ENCODE peak calls at places on chromosomes 7 and 10, in eight cellular contexts. T is RWPE2; F is effector memory CD4-positive, alpha-beta T cell; I is SJSA1; Y is pancreas; E is CD8-positive, alpha-beta T cell; J is adrenal gland; U is lung. L is an unnamed sample. For H3K4me1, the result is how much of the 10 kb centered on the place peaks cover.

GRCh38 chr10:132388901-132389630 is 7.9 kb upstream of the PWWP2B start:
- DNase-seq in T (peak), F (no peak), I (no peak), Y (peak), E (peak), J (peak), U (no peak), L (no peak)

GRCh38 chr7:128827248-128827958 is 2.8 kb upstream of the FLNC start:
- DNase-seq in T (no peak), F (no peak), I (peak), Y (no peak), E (no peak), J (peak), U (no peak), L (peak)

GRCh38 chr7:100773491-100773890 is 40.1 kb downstream of the ZAN start:
- DNase-seq in T (no peak), F (no peak), I (no peak), Y (no peak), E (no peak), J (no peak), U (no peak), L (no peak)

GRCh38 chr7:106768324-106768751 is 96.7 kb upstream of the PIK3CG start:
- DNase-seq in T (no peak), F (no peak), I (peak), Y (no peak), E (no peak), J (no peak), U (no peak), L (no peak)

GRCh38 chr7:45065031-45065995 is 23.5 kb downstream of the NACAD start:
- DNase-seq in T (no peak), F (no peak), I (no peak), Y (no peak), E (no peak), J (peak), U (no peak), L (no peak)

GRCh38 chr7:19117081-19117869 is at the start of gene TWIST1:
- DNase-seq in T (no peak), F (no peak), I (peak), Y (no peak), E (no peak), J (peak), U (no peak), L (no peak)

GRCh38 chr10:99765672-99766071 is 16.8 kb upstream of the ABCC2 start:
- DNase-seq in T (no peak), F (no peak), I (no peak), Y (no peak), E (no peak), J (no peak), U (no peak), L (no peak)

GRCh38 chr7:135672560-135673359 is 10.4 kb downstream of the STMP1 start:
- DNase-seq in T (no peak), F (no peak), I (peak), Y (no peak), E (no peak), J (peak), U (no peak), L (no peak)

GRCh38 chr10:88256013-88256680 is 327.0 kb downstream of the RNLS start:
- DNase-seq in T (no peak), F (no peak), I (no peak), Y (no peak), E (no peak), J (peak), U (no peak), L (peak)

GRCh38 chr7:70654979-70655378 is 477.0 kb upstream of the GALNT17 start:
- DNase-seq in T (no peak), F (no peak), I (no peak), Y (no peak), E (no peak), J (peak), U (no peak), L (no peak)

GRCh38 chr7:127976056-127976455 is 55.2 kb downstream of the LRRC4 start:
- DNase-seq in T (no peak), F (no peak), I (no peak), Y (no peak), E (no peak), J (no peak), U (no peak), L (no peak)

GRCh38 chr10:132959296-132959961 is 17.1 kb upstream of the CFAP46 start:
- DNase-seq in T (no peak), F (no peak), I (no peak), Y (no peak), E (no peak), J (no peak), U (no peak), L (no peak)

GRCh38 chr10:73991846-73992245 is 6.1 kb upstream of the VCL start:
- DNase-seq in T (no peak), F (peak), I (no peak), Y (no peak), E (peak), J (peak), U (peak), L (peak)

GRCh38 chr10:122308487-122309141 is 37.5 kb downstream of the BTBD16 start:
- DNase-seq in T (no peak), F (no peak), I (no peak), Y (no peak), E (no peak), J (no peak), U (no peak), L (no peak)

GRCh38 chr7:48140001-48140681 is 31.1 kb upstream of the ABCA13 start:
- DNase-seq in T (no peak), F (no peak), I (peak), Y (no peak), E (no peak), J (no peak), U (no peak), L (no peak)

GRCh38 chr7:139683137-139683871 is 94.5 kb downstream of the HIPK2 start:
- DNase-seq in T (no peak), F (no peak), I (peak), Y (no peak), E (no peak), J (no peak), U (no peak), L (no peak)

GRCh38 chr10:129547583-129547982 is 80.5 kb downstream of the MGMT start:
- DNase-seq in T (no peak), F (no peak), I (no peak), Y (no peak), E (no peak), J (no peak), U (no peak), L (no peak)

GRCh38 chr7:52017802-52018679 is 701.4 kb upstream of the COBL start:
- DNase-seq in T (no peak), F (no peak), I (peak), Y (no peak), E (no peak), J (peak), U (no peak), L (no peak)

GRCh38 chr7:27172388-27172774 is 1.7 kb downstream of the HOXA10 start:
- DNase-seq in T (peak), F (no peak), I (no peak), Y (peak), E (no peak), J (no peak), U (no peak), L (peak)

GRCh38 chr10:86440874-86441838 is 74.6 kb upstream of the GRID1 start:
- DNase-seq in T (no peak), F (no peak), I (peak), Y (no peak), E (no peak), J (peak), U (no peak), L (no peak)

GRCh38 chr7:133530682-133531081 is 277.8 kb downstream of the EXOC4 start:
- DNase-seq in T (no peak), F (no peak), I (no peak), Y (no peak), E (no peak), J (no peak), U (no peak), L (no peak)

GRCh38 chr7:112550468-112551060 is 69.8 kb downstream of the LSMEM1 start:
- DNase-seq in T (no peak), F (no peak), I (peak), Y (no peak), E (no peak), J (peak), U (no peak), L (no peak)

GRCh38 chr10:29177266-29177832 is 111.5 kb upstream of the LYZL1 start:
- DNase-seq in T (no peak), F (no peak), I (no peak), Y (no peak), E (no peak), J (no peak), U (no peak), L (no peak)

GRCh38 chr10:119208553-119208940 is 1.2 kb downstream of the GRK5 start:
- DNase-seq in T (no peak), F (no peak), I (peak), Y (no peak), E (no peak), J (no peak), U (no peak), L (no peak)

GRCh38 chr7:18087031-18087686 is 59.5 kb upstream of the PRPS1L1 start:
- DNase-seq in T (no peak), F (no peak), I (peak), Y (peak), E (no peak), J (no peak), U (no peak), L (no peak)

GRCh38 chr7:37440738-37441404 is 7.8 kb downstream of the ELMO1 start:
- DNase-seq in T (no peak), F (no peak), I (no peak), Y (no peak), E (peak), J (no peak), U (no peak), L (no peak)

GRCh38 chr7:156735861-156736260 is 95.3 kb downstream of the RNF32 start:
- DNase-seq in T (no peak), F (no peak), I (no peak), Y (no peak), E (no peak), J (no peak), U (no peak), L (no peak)

GRCh38 chr10:11105676-11106004 is 88.0 kb downstream of the CELF2 start:
- DNase-seq in T (no peak), F (no peak), I (no peak), Y (no peak), E (no peak), J (no peak), U (no peak), L (no peak)

GRCh38 chr7:741191-741671 is 14.2 kb upstream of the PRKAR1B start:
- DNase-seq in T (peak), F (no peak), I (no peak), Y (no peak), E (no peak), J (no peak), U (no peak), L (no peak)

GRCh38 chr10:117160567-117160966 is 22.5 kb upstream of the VAX1 start:
- DNase-seq in T (no peak), F (no peak), I (no peak), Y (no peak), E (no peak), J (no peak), U (no peak), L (no peak)

GRCh38 chr10:72462261-72462660 is 107.5 kb upstream of the DNAJB12 start:
- DNase-seq in T (no peak), F (no peak), I (no peak), Y (no peak), E (no peak), J (no peak), U (no peak), L (no peak)

DNA sequence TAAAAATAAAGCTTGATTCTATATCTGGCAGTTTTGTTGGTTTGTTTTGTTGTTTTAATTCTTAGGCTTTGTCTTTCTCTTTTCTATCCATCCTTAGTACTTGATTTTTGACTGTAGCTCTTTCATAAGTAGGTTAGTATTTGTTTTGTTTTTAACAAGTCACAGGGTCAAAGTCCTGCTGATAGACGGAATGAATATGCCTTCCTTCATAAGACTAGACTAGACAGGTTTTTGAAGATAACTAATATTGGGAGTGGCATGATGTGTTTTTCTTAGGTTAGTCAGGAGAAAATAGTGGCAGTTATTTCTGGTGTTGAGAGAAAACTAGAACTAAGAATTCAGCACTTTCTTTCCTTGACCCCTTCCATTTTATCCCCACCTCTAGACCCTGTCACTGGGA is 50.4 kb downstream of the CASD1 start:
- DNase-seq in T (no peak), F (no peak), I (no peak), Y (no peak), E (no peak), J (no peak), U (no peak), L (no peak)
- H3K4me1 ChIP-seq in T (under half), F (under half), I (under half), Y (under half), E (under half), J (under half), U (under half), L (under half)

GRCh38 chr7:145624618-145625017 is 492.0 kb upstream of the CNTNAP2 start:
- DNase-seq in T (no peak), F (no peak), I (no peak), Y (no peak), E (no peak), J (no peak), U (no peak), L (no peak)
- H3K4me1 ChIP-seq in T (under half), F (under half), I (under half), Y (under half), E (under half), J (under half), U (under half), L (under half)

DNA sequence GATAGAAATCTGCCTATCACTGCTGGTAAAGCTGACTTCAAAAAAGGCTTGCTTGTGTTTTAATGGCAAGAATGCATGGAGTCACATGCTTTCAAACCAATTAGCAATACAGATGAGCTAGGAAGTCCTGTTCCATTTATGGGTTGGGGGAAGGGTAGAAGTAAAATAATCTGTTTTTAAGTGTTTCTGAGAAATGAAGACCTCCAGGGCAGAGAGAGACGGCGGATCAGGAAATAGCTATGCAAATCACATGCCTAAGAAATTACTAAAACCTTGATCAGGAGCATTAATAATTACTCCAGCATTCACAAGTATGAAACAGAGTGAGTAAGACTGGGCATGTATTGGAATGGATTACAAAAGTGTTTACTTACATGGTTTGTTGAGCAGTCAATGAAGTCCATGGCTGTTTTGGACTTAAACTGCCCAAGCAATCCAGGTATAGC is 142.0 kb downstream of the ARID5B start:
- DNase-seq in T (no peak), F (no peak), I (peak), Y (no peak), E (no peak), J (no peak), U (no peak), L (no peak)
- H3K4me1 ChIP-seq in T (half or more), F (under half), I (half or more), Y (under half), E (under half), J (under half), U (under half), L (under half)

DNA sequence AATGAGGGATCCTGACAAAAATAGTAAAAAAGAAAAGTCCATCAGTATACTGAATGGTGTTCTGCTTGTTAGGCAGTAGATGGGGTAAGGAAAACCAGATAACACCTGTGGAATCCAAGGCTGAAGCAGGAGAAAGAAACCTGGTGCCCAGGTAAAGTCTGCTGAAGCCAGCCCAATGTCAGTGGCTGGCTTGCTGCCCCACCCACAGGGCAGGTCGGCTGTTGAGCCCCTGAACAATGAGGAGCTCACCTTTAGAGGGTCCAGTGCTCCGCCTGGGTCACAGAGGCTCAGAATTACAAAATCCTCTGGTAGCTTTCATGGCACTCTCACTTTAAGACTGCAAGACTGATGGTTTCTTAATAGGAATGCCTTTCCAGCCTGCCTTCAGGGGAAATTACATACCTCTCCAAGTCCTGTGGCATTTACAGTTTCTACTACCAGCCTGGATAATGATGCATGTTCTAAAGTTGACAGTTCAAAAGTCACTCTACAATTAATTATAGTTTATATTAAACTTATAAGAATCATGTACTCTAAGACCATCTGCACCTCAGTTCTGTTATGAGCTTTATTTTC is 23.8 kb downstream of the DHX32 start:
- DNase-seq in T (no peak), F (no peak), I (no peak), Y (no peak), E (no peak), J (no peak), U (no peak), L (no peak)
- H3K4me1 ChIP-seq in T (under half), F (under half), I (under half), Y (under half), E (under half), J (under half), U (under half), L (under half)

GRCh38 chr10:1517684-1518083 is 219.6 kb downstream of the ADARB2 start:
- DNase-seq in T (no peak), F (no peak), I (no peak), Y (no peak), E (no peak), J (no peak), U (no peak), L (no peak)

GRCh38 chr10:1516492-1517224 is 220.7 kb downstream of the ADARB2 start:
- DNase-seq in T (no peak), F (no peak), I (no peak), Y (no peak), E (no peak), J (no peak), U (no peak), L (no peak)

GRCh38 chr10:1515121-1515779 is 222.1 kb downstream of the ADARB2 start:
- DNase-seq in T (no peak), F (no peak), I (no peak), Y (no peak), E (no peak), J (no peak), U (no peak), L (no peak)

GRCh38 chr10:1514641-1515040 is 222.7 kb downstream of the ADARB2 start:
- DNase-seq in T (no peak), F (no peak), I (no peak), Y (no peak), E (no peak), J (no peak), U (no peak), L (no peak)

DNA sequence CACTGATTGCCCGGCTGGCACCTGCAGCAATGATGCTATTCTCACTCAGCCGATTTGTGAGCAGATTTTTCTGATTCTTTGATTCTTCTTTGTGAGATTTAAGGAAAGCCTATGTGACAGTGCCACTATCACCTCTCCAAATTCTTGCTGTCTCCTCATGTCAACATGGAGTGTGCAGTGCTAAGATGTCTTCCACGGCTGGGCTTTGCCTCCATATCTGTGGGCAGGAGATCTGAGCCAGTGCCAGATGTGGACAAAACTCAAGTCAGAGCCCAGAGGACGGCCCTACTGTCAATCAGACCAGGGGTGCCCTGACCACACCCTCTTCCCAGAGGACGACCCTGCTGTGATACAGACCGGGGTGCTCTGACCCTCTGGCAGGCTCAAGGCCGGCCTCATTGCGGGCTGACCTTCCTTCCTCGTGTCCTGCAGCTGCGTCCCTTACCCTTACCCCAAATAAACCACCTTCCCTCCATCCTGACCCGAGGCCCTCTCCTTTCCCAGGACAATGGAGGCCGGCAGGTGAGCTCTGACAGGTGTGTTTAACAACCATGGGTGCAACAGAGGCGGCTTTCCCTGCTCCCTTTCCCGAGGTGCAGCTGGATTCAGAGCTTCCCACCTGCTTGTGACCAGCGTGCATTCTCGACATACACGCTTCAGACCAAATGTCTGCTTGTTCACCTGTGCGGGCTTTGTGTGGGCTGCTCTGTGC is 221.4 kb downstream of the ADARB2 start:
- DNase-seq in T (no peak), F (no peak), I (no peak), Y (no peak), E (no peak), J (no peak), U (no peak), L (no peak)
- H3K4me1 ChIP-seq in T (under half), F (under half), I (under half), Y (under half), E (under half), J (under half), U (under half), L (under half)